ENCODE peak calls at places on chromosomes 7 and 10, in nine cellular contexts. One of them, this sample, is unnamed.

GRCh38 chr7:155489862-155490696 is 32.1 kb downstream of the EN2 start:
- DNase-seq in M059J: no peak
- DNase-seq in CD8-positive, alpha-beta memory T cell: no peak
- DNase-seq in choroid plexus epithelial cell: no peak
- DNase-seq in activated naive CD4-positive, alpha-beta T cell treated with anti-CD3 and anti-CD28 coated beads for 36 hours: no peak
- DNase-seq in GM19239: no peak
- DNase-seq in GM12865: no peak
- DNase-seq in NCI-H1092 treated with DMSO at 0.1 percent for 48 hours: no peak
- DNase-seq in GM10248: peak; percentile 13
- DNase-seq in this sample: no peak

GRCh38 chr10:86693721-86694369 is 25.5 kb downstream of the LDB3 start:
- DNase-seq in M059J: peak; percentile 33
- DNase-seq in CD8-positive, alpha-beta memory T cell: no peak
- DNase-seq in choroid plexus epithelial cell: peak; percentile 65
- DNase-seq in activated naive CD4-positive, alpha-beta T cell treated with anti-CD3 and anti-CD28 coated beads for 36 hours: peak; percentile 55
- DNase-seq in GM19239: no peak
- DNase-seq in GM12865: peak; percentile 40
- DNase-seq in NCI-H1092 treated with DMSO at 0.1 percent for 48 hours: no peak
- DNase-seq in GM10248: peak; percentile 57
- DNase-seq in this sample: peak; percentile 33

GRCh38 chr7:137086896-137087295 is 218.4 kb downstream of the CHRM2 start:
- DNase-seq in M059J: peak; percentile 44
- DNase-seq in CD8-positive, alpha-beta memory T cell: no peak
- DNase-seq in choroid plexus epithelial cell: no peak
- DNase-seq in activated naive CD4-positive, alpha-beta T cell treated with anti-CD3 and anti-CD28 coated beads for 36 hours: no peak
- DNase-seq in GM19239: no peak
- DNase-seq in GM12865: no peak
- DNase-seq in NCI-H1092 treated with DMSO at 0.1 percent for 48 hours: no peak
- DNase-seq in GM10248: no peak
- DNase-seq in this sample: no peak

GRCh38 chr10:3478632-3479240 is 306.2 kb upstream of the PITRM1 start:
- DNase-seq in M059J: no peak
- DNase-seq in CD8-positive, alpha-beta memory T cell: no peak
- DNase-seq in choroid plexus epithelial cell: no peak
- DNase-seq in activated naive CD4-positive, alpha-beta T cell treated with anti-CD3 and anti-CD28 coated beads for 36 hours: no peak
- DNase-seq in GM19239: no peak
- DNase-seq in GM12865: no peak
- DNase-seq in NCI-H1092 treated with DMSO at 0.1 percent for 48 hours: no peak
- DNase-seq in GM10248: no peak
- DNase-seq in this sample: peak; percentile 40

GRCh38 chr7:87671-88070 is 104.7 kb upstream of the FAM20C start:
- DNase-seq in M059J: no peak
- DNase-seq in CD8-positive, alpha-beta memory T cell: no peak
- DNase-seq in choroid plexus epithelial cell: no peak
- DNase-seq in activated naive CD4-positive, alpha-beta T cell treated with anti-CD3 and anti-CD28 coated beads for 36 hours: no peak
- DNase-seq in GM19239: no peak
- DNase-seq in GM12865: no peak
- DNase-seq in NCI-H1092 treated with DMSO at 0.1 percent for 48 hours: no peak
- DNase-seq in GM10248: no peak
- DNase-seq in this sample: no peak

GRCh38 chr10:112161757-112162518 is 21.6 kb downstream of the GPAM start:
- DNase-seq in M059J: no peak
- DNase-seq in CD8-positive, alpha-beta memory T cell: no peak
- DNase-seq in choroid plexus epithelial cell: no peak
- DNase-seq in activated naive CD4-positive, alpha-beta T cell treated with anti-CD3 and anti-CD28 coated beads for 36 hours: no peak
- DNase-seq in GM19239: no peak
- DNase-seq in GM12865: no peak
- DNase-seq in NCI-H1092 treated with DMSO at 0.1 percent for 48 hours: no peak
- DNase-seq in GM10248: no peak
- DNase-seq in this sample: no peak

GRCh38 chr7:75716992-75717626 is 21.6 kb downstream of the HIP1 start:
- DNase-seq in M059J: peak; percentile 83
- DNase-seq in CD8-positive, alpha-beta memory T cell: no peak
- DNase-seq in choroid plexus epithelial cell: peak; percentile 49
- DNase-seq in activated naive CD4-positive, alpha-beta T cell treated with anti-CD3 and anti-CD28 coated beads for 36 hours: no peak
- DNase-seq in GM19239: no peak
- DNase-seq in GM12865: no peak
- DNase-seq in NCI-H1092 treated with DMSO at 0.1 percent for 48 hours: no peak
- DNase-seq in GM10248: no peak
- DNase-seq in this sample: no peak

GRCh38 chr10:56327117-56327516 is 33.9 kb downstream of the ZWINT start:
- DNase-seq in M059J: no peak
- DNase-seq in CD8-positive, alpha-beta memory T cell: no peak
- DNase-seq in choroid plexus epithelial cell: no peak
- DNase-seq in activated naive CD4-positive, alpha-beta T cell treated with anti-CD3 and anti-CD28 coated beads for 36 hours: no peak
- DNase-seq in GM19239: no peak
- DNase-seq in GM12865: no peak
- DNase-seq in NCI-H1092 treated with DMSO at 0.1 percent for 48 hours: no peak
- DNase-seq in GM10248: no peak
- DNase-seq in this sample: no peak